ENCODE peak calls at places on chromosomes 4 and X, in four cellular contexts. Q is HCT116, K is gastrocnemius medialis, V is heart left ventricle. X is an unnamed sample.

GRCh38 chr4:185737489-185738037 is 74.4 kb downstream of the SORBS2 start:
- ATAC-seq in Q (no peak), K (no peak), V (peak), X (no peak)

GRCh38 chr4:8278421-8279287 is 9.1 kb downstream of the HTRA3 start:
- ATAC-seq in Q (no peak), K (no peak), V (no peak), X (no peak)

GRCh38 chr4:75653845-75654503 is 19.2 kb downstream of the G3BP2 start:
- ATAC-seq in Q (peak), K (no peak), V (no peak), X (no peak)

GRCh38 chr4:55330241-55330640 is 15.8 kb upstream of the SRD5A3 start:
- ATAC-seq in Q (no peak), K (no peak), V (no peak), X (no peak)

GRCh38 chr4:87141428-87141827 is 79.0 kb downstream of the KLHL8 start:
- ATAC-seq in Q (no peak), K (no peak), V (peak), X (peak)

GRCh38 chr4:2914220-2915126 is 48.7 kb downstream of the NOP14 start:
- ATAC-seq in Q (no peak), K (no peak), V (no peak), X (no peak)

GRCh38 chr4:95142877-95143412 is 385.2 kb downstream of the BMPR1B start:
- ATAC-seq in Q (peak), K (no peak), V (no peak), X (no peak)

GRCh38 chrX:9662148-9662547 is 103.5 kb downstream of the GPR143 start:
- ATAC-seq in Q (no peak), K (no peak), V (no peak), X (no peak)

GRCh38 chr4:26145212-26145611 is 175.6 kb upstream of the RBPJ start:
- ATAC-seq in Q (no peak), K (no peak), V (no peak), X (no peak)

GRCh38 chr4:18390655-18391369 is 369.3 kb upstream of the LCORL start:
- ATAC-seq in Q (no peak), K (no peak), V (no peak), X (no peak)

GRCh38 chr4:73252001-73252400 is 6.6 kb downstream of the ANKRD17 start:
- ATAC-seq in Q (no peak), K (no peak), V (no peak), X (no peak)

GRCh38 chr4:119286377-119287002 is 35.4 kb downstream of the FABP2 start:
- ATAC-seq in Q (no peak), K (peak), V (peak), X (no peak)

GRCh38 chr4:6179362-6179761 is 21.0 kb downstream of the JAKMIP1 start:
- ATAC-seq in Q (no peak), K (no peak), V (no peak), X (no peak)
- H3K27ac ChIP-seq in Q (no peak), K (no peak), V (no peak), X (no peak)

DNA sequence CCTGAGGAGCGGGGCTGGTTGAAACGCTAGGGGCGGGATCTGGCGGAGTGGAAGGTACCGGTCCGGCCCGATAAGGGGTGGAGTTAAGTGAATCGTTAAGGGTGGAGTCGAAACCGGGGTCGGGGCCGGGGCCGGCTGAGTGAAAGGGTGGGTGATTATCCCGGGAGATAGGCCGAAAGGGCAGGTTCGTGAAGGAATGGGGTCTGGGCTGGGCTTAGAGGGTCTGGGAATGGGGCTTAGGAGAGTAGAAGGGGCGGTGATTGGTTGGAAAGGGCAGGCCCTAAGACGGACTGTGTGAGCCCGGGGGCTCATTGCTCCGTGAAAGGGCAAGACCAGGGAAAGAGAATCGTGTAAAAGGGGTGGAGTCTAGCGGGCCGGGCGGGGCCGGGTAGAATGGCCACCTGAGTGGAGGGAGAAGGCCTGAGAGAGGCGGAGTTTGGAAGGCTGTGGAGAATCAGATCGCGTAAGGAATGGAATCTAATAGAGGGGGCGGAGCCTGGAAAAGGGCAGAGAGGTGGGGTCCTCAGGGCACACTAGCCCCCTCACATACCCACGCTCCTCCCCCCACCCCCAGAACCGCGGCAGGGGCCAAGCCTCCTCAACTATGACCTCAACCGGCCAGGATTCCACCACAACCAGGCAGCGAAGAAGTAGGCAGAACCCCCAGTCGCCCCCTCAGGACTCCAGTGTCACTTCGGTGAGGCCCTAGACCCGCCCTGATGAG is 384 bp downstream of the HDAC6 start:
- ATAC-seq in Q (peak), K (peak), V (peak), X (peak)
- TF ChIP-seq POLR2A in Q (peak), K (peak), V (peak), X (peak)

DNA sequence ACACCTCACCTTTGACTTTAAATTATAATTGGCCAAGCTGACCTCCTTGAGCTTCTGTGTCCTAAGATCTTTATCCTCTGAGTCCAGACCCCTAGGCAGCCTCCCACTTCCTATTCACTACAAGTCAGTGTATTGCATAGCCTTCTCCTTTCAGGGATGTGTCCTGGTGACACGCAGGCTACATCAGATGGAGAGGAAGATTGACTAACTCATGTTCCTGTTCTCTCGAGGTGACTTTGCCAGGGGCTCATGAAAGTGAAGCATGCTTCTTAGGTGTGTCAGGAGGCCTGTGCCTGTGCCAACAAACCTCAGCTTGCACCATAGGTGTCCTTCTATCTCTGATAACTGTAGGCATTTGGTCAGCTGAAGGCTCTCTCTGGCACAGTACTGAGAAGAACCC is 195.7 kb upstream of the HS3ST1 start:
- ATAC-seq in Q (peak), K (no peak), V (peak), X (no peak)
- H3K27ac ChIP-seq in Q (peak), K (peak), V (peak), X (no peak)

DNA sequence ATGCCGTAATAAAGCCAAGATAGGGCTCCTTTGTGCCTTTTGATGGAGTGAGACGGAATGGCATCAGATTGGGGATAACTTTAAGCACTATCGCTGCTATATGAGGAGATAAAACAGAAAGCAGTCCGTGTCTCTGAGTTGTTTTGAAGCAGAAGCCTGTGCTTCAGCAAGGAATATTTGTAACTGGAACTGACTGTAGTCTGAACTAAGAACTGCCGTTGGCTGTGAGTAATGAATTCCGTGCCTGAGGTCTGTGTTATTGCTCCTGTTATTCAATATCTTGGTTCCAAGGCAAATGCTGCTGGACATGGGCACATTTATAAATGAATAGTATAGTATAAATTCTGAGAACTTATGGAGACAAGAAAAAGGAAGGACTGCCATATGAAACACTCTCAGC is 297.3 kb downstream of the ANKRD50 start:
- ATAC-seq in Q (no peak), K (no peak), V (no peak), X (no peak)
- TF ChIP-seq POLR2A in Q (no peak), K (no peak), V (no peak), X (no peak)

DNA sequence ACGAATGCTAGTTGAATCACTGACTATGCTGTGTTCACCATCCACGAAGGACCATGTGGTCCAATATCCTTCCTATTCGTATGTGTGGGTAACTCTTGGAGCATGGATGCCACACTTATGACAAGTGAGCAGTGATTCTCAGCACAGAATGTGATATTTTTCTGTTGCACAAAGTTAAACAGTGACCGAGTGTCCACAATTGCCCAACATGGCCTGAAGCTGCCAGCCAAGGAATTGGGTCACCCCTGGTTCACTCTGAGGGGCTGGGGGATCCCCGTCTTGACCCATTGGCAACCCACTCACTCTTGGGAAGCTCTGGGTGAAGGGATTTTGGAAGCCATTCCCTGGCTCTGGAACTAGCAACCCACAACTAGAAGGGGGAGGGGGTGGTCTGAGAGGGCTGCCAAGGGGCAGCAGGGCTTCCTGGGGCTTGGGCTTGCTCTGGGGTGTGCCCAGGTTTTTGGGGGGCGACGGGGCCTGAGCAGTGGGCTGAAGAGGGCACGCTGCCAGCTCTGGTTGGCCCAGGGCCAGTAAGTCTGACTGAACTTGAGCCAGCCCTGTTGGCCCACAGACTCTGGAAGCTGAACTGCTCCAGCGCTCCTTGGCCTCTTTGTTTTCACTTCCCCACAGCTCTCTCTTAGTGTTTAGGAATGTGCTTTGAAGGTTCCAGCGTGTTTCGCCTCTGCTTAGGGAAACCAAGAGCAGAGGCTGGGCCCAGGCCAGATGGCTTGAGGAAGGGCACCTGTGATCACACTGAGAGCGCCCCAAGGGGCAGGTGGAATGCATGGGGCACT is 43.1 kb upstream of the BCOR start:
- ATAC-seq in Q (peak), K (peak), V (no peak), X (peak)
- H3K27ac ChIP-seq in Q (peak), K (peak), V (peak), X (peak)

DNA sequence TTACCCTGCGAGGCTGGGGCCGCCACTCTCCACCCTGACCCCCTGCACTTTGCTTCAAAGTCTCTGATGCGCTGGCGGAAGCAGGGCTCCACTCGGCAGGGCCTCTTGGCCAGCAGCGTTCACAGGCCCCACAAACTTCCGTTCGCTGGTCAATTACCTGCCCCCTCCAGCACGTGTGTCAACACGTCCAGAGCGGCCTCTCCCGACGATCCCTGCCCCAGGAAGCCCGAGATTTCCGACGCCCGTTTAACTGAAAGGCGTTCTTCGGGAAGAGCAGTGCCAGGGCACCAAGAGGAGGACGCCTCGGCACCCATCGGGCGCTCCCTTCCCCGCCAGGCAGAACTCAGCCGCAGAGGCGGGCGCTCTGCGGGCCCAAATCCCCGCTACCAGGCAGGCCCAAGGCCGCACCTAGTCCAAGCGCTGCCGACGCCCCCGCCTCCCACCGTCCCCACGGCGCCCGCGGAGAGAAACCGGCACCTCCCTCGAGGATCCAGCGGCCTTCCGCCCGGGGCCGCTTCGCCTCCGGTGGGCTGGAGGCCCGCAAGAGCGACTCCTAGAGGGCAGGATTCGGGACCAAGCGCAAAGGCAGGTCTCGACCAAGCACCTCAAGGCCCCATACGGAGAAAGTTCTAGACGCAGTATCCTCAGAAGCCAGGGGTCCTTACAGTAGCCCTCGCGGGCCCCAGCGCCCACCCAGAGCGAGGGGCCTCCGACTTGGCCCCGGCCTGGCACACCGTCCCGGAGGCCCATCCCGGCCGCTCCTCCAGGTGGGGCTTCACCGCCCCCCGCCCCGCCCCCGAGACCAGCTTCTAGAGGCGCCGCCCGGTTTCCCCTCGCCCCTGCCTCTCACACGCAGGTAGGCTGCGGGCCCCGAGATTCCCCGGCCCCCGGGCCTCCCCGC is 586 bp downstream of the BCAP31 start:
- ATAC-seq in Q (peak), K (no peak), V (no peak), X (peak)
- TF ChIP-seq POLR2A in Q (no peak), K (no peak), V (no peak), X (no peak)